ENCODE peak calls at places on chromosomes 5 and 9, in ten cellular contexts. T is NCI-H1105 treated with DMSO at 0.1 percent for 48 hours, B is caudate nucleus, A is left lung, X is cardiac fibroblast, L is mucosa of descending colon, J is thyroid gland, S is neural progenitor cell, E is pancreas, P is T47D. H is an unnamed sample.

GRCh38 chr9:89425921-89426388 is 72.0 kb downstream of the SEMA4D start:
- DNase-seq in T (no peak), B (peak; percentile 67), A (no peak), X (no peak), L (no peak), J (no peak), S (no peak), E (no peak), P (no peak), H (peak; percentile 6)

GRCh38 chr9:95004452-95005275 is 278.2 kb downstream of the AOPEP start:
- DNase-seq in T (peak; percentile 40), B (peak; percentile 63), A (peak; percentile 58), X (no peak), L (peak; percentile 82), J (peak; percentile 60), S (peak; percentile 78), E (peak; percentile 72), P (peak; percentile 26), H (no peak)

GRCh38 chr5:40618926-40619325 is 60.8 kb upstream of the PTGER4 start:
- DNase-seq in T (no peak), B (no peak), A (no peak), X (no peak), L (no peak), J (no peak), S (no peak), E (no peak), P (no peak), H (no peak)

GRCh38 chr5:14869286-14870164 is 2.1 kb downstream of the ANKH start:
- DNase-seq in T (no peak), B (peak; percentile 15), A (no peak), X (no peak), L (no peak), J (no peak), S (no peak), E (no peak), P (no peak), H (peak; percentile 9)

GRCh38 chr9:93468763-93469456 is 15.5 kb upstream of the FAM120AOS start:
- DNase-seq in T (no peak), B (no peak), A (no peak), X (peak; percentile 52), L (peak; percentile 63), J (no peak), S (peak; percentile 29), E (no peak), P (no peak), H (no peak)

GRCh38 chr5:107597803-107598202 is 72.9 kb downstream of the EFNA5 start:
- DNase-seq in T (no peak), B (no peak), A (no peak), X (no peak), L (no peak), J (no peak), S (no peak), E (no peak), P (no peak), H (no peak)

GRCh38 chr9:80294318-80294717 is 722.6 kb downstream of the TLE4 start:
- DNase-seq in T (no peak), B (no peak), A (no peak), X (no peak), L (no peak), J (no peak), S (no peak), E (no peak), P (no peak), H (no peak)

GRCh38 chr9:94783121-94783664 is 56.7 kb downstream of the AOPEP start:
- DNase-seq in T (peak; percentile 97), B (peak; percentile 71), A (peak; percentile 82), X (peak; percentile 91), L (peak; percentile 53), J (peak; percentile 97), S (peak; percentile 88), E (peak; percentile 82), P (peak; percentile 9), H (peak; percentile 96)

GRCh38 chr9:132806723-132807421 is 71.2 kb downstream of the AK8 start:
- DNase-seq in T (no peak), B (no peak), A (no peak), X (no peak), L (no peak), J (no peak), S (peak; percentile 55), E (no peak), P (peak; percentile 38), H (no peak)

GRCh38 chr5:88952344-88952743 is 69.4 kb upstream of the MEF2C start:
- DNase-seq in T (peak; percentile 88), B (no peak), A (no peak), X (peak; percentile 33), L (no peak), J (no peak), S (peak; percentile 9), E (no peak), P (no peak), H (peak; percentile 74)

GRCh38 chr5:171420429-171421231 is 1.2 kb downstream of the FGF18 start:
- DNase-seq in T (peak; percentile 73), B (peak; percentile 60), A (peak; percentile 85), X (peak; percentile 84), L (peak; percentile 82), J (peak; percentile 98), S (peak; percentile 53), E (peak; percentile 64), P (no peak), H (peak; percentile 83)

GRCh38 chr5:14463629-14464028 is 118.0 kb upstream of the OTULINL start:
- DNase-seq in T (peak; percentile 10), B (no peak), A (no peak), X (peak; percentile 78), L (peak; percentile 53), J (no peak), S (no peak), E (no peak), P (no peak), H (no peak)

GRCh38 chr5:180133551-180133950 is 62.0 kb upstream of the RNF130 start:
- DNase-seq in T (no peak), B (no peak), A (no peak), X (no peak), L (no peak), J (no peak), S (no peak), E (no peak), P (peak; percentile 57), H (no peak)

GRCh38 chr5:115349001-115349817 is 52.8 kb upstream of the CCDC112 start:
- DNase-seq in T (no peak), B (no peak), A (no peak), X (peak; percentile 93), L (no peak), J (no peak), S (no peak), E (peak; percentile 57), P (no peak), H (peak; percentile 21)

GRCh38 chr9:109203761-109204360 is 36.8 kb upstream of the FRRS1L start:
- DNase-seq in T (no peak), B (no peak), A (no peak), X (no peak), L (no peak), J (no peak), S (no peak), E (no peak), P (no peak), H (no peak)

GRCh38 chr5:149182241-149182640 is 40.9 kb downstream of the ABLIM3 start:
- DNase-seq in T (no peak), B (no peak), A (no peak), X (no peak), L (no peak), J (no peak), S (no peak), E (no peak), P (no peak), H (no peak)

GRCh38 chr5:91182763-91183162 is 200.4 kb downstream of the ARRDC3 start:
- DNase-seq in T (no peak), B (no peak), A (peak; percentile 49), X (peak; percentile 56), L (no peak), J (no peak), S (no peak), E (no peak), P (no peak), H (no peak)

GRCh38 chr5:83555263-83555662 is 83.7 kb downstream of the VCAN start:
- DNase-seq in T (no peak), B (no peak), A (no peak), X (no peak), L (no peak), J (no peak), S (no peak), E (no peak), P (no peak), H (no peak)

GRCh38 chr5:96809898-96810297 is 2.2 kb upstream of the ERAP1 start:
- DNase-seq in T (no peak), B (no peak), A (peak; percentile 55), X (no peak), L (no peak), J (peak; percentile 79), S (no peak), E (no peak), P (no peak), H (no peak)

GRCh38 chr9:38437193-38437823 is 13.1 kb upstream of the IGFBPL1 start:
- DNase-seq in T (no peak), B (no peak), A (no peak), X (peak; percentile 26), L (no peak), J (no peak), S (no peak), E (peak; percentile 49), P (peak; percentile 47), H (peak; percentile 49)

GRCh38 chr9:91960367-91960766 is 10.3 kb upstream of the ROR2 start:
- DNase-seq in T (no peak), B (no peak), A (no peak), X (no peak), L (no peak), J (no peak), S (no peak), E (no peak), P (no peak), H (no peak)

GRCh38 chr5:86864022-86864421 is 246.3 kb downstream of the COX7C start:
- DNase-seq in T (no peak), B (no peak), A (no peak), X (no peak), L (no peak), J (no peak), S (no peak), E (no peak), P (no peak), H (no peak)

GRCh38 chr5:107370569-107370968 is 300.2 kb downstream of the EFNA5 start:
- DNase-seq in T (no peak), B (no peak), A (no peak), X (peak; percentile 12), L (no peak), J (no peak), S (no peak), E (no peak), P (no peak), H (no peak)

GRCh38 chr9:119827126-119827525 is 457.9 kb upstream of the BRINP1 start:
- DNase-seq in T (no peak), B (no peak), A (no peak), X (no peak), L (no peak), J (no peak), S (no peak), E (no peak), P (no peak), H (no peak)

GRCh38 chr9:35116539-35116897 is 856 bp upstream of the ATOSB start:
- DNase-seq in T (no peak), B (no peak), A (no peak), X (no peak), L (no peak), J (no peak), S (no peak), E (no peak), P (no peak), H (no peak)

GRCh38 chr5:130616161-130616560 is 548.9 kb downstream of the HINT1 start:
- DNase-seq in T (no peak), B (no peak), A (no peak), X (peak; percentile 9), L (no peak), J (no peak), S (no peak), E (no peak), P (no peak), H (no peak)

GRCh38 chr5:180869587-180869986 is 8.5 kb upstream of the ZFP62 start:
- DNase-seq in T (no peak), B (no peak), A (no peak), X (no peak), L (no peak), J (peak; percentile 82), S (no peak), E (no peak), P (no peak), H (no peak)

GRCh38 chr5:122263352-122264030 is 48.5 kb upstream of the SNCAIP start:
- DNase-seq in T (no peak), B (no peak), A (no peak), X (peak; percentile 68), L (no peak), J (no peak), S (no peak), E (no peak), P (no peak), H (no peak)

H was measured in NCI-H2029 treated with DMSO at 0.1 percent for 48 hours.